ENCODE peak calls at places on chromosomes 5 and 9, in four cellular contexts. W is H1, U is heart left ventricle, N is astrocyte. Z is an unnamed sample.
A peak's percentile ranks its signal among the peaks of the same experiment; 100 is the strongest.

GRCh38 chr9:124010665-124011321 is 775 bp upstream of the LHX2 start:
- DNase-seq in W (peak; percentile 81), U (no peak), N (no peak), Z (peak; percentile 57)

GRCh38 chr5:95283022-95283615 is 1.8 kb downstream of the MCTP1 start:
- DNase-seq in U (no peak), W (no peak), N (no peak), Z (no peak)

GRCh38 chr5:310941-311434 is 10.5 kb upstream of the AHRR start:
- DNase-seq in U (no peak), W (no peak), N (peak; percentile 53), Z (no peak)

GRCh38 chr9:18260527-18260926 is 213.4 kb upstream of the ADAMTSL1 start:
- DNase-seq in N (peak; percentile 76), W (no peak), U (no peak), Z (no peak)

GRCh38 chr5:129902806-129903205 is 1.5 kb upstream of the CHSY3 start:
- DNase-seq in W (no peak), U (no peak), N (no peak), Z (no peak)

GRCh38 chr5:157100140-157100679 is 8.6 kb downstream of the HAVCR2 start:
- DNase-seq in W (no peak), U (no peak), N (peak; percentile 22), Z (no peak)

GRCh38 chr9:79641055-79641454 is 69.3 kb downstream of the TLE4 start:
- DNase-seq in N (no peak), W (no peak), U (no peak), Z (no peak)

GRCh38 chr5:72586788-72587530 is 79.7 kb upstream of the ZNF366 start:
- DNase-seq in W (no peak), N (peak; percentile 6), U (no peak), Z (no peak)

GRCh38 chr5:179326176-179326997 is 18.9 kb downstream of the ADAMTS2 start:
- DNase-seq in U (peak; percentile 70), N (no peak), W (peak; percentile 57), Z (no peak)

GRCh38 chr5:134456825-134457224 is 45.1 kb upstream of the CDKN2AIPNL start:
- DNase-seq in W (no peak), N (no peak), U (no peak), Z (no peak)

GRCh38 chr5:54528633-54529032 is 11.1 kb downstream of the SNX18 start:
- DNase-seq in U (no peak), N (no peak), W (no peak), Z (no peak)

GRCh38 chr5:168302785-168303184 is 11.3 kb downstream of the WWC1 start:
- DNase-seq in N (no peak), U (no peak), W (no peak), Z (no peak)

GRCh38 chr5:10655041-10655685 is 91.3 kb downstream of the ANKRD33B start:
- DNase-seq in W (no peak), U (no peak), N (peak; percentile 61), Z (no peak)

GRCh38 chr5:173891367-173891766 is 3.2 kb downstream of the CPEB4 start:
- DNase-seq in W (no peak), N (no peak), U (no peak), Z (no peak)

GRCh38 chr9:251398-251797 is 36.7 kb downstream of the DOCK8 start:
- DNase-seq in W (no peak), N (no peak), U (no peak), Z (no peak)

GRCh38 chr5:133843911-133844310 is 124.5 kb downstream of the C5orf15 start:
- DNase-seq in W (no peak), N (no peak), U (no peak), Z (no peak)

GRCh38 chr9:81588148-81588874 is 101.0 kb downstream of the TLE1 start:
- DNase-seq in N (peak; percentile 58), U (no peak), W (no peak), Z (no peak)

GRCh38 chr5:997001-997474 is 11.6 kb upstream of the NKD2 start:
- DNase-seq in N (no peak), W (no peak), U (peak; percentile 65), Z (peak; percentile 15)

GRCh38 chr9:12702160-12702758 is 9.1 kb downstream of the TYRP1 start:
- DNase-seq in U (no peak), N (peak; percentile 68), W (no peak), Z (peak; percentile 69)

GRCh38 chr5:132477784-132478497 is 12.6 kb downstream of the IRF1 start:
- DNase-seq in U (peak; percentile 52), N (no peak), W (no peak), Z (no peak)

GRCh38 chr5:132011561-132012384 is at the start of gene ACSL6:
- DNase-seq in W (peak; percentile 75), U (peak; percentile 67), N (no peak), Z (peak; percentile 24)

GRCh38 chr5:134507495-134507894 is 18.0 kb upstream of the JADE2 start:
- DNase-seq in U (no peak), N (no peak), W (no peak), Z (no peak)

GRCh38 chr9:91245432-91246313 is 116.0 kb downstream of the AUH start:
- DNase-seq in N (peak; percentile 14), W (no peak), U (no peak), Z (no peak)

GRCh38 chr5:57335092-57335491 is 147.5 kb downstream of the ACTBL2 start:
- DNase-seq in W (no peak), N (peak; percentile 78), U (no peak), Z (no peak)

GRCh38 chr5:73215891-73216610 is 43.1 kb downstream of the TMEM174 start:
- DNase-seq in N (peak; percentile 70), W (peak; percentile 92), U (peak; percentile 85), Z (peak; percentile 72)

GRCh38 chr5:75640395-75640794 is 29.1 kb downstream of the ANKDD1B start:
- DNase-seq in N (peak; percentile 95), U (no peak), W (no peak), Z (no peak)

GRCh38 chr9:72362680-72363139 is 2.3 kb downstream of the ZFAND5 start:
- DNase-seq in U (no peak), W (no peak), N (peak; percentile 65), Z (peak; percentile 65)

GRCh38 chr5:176441921-176442323 is 6.3 kb upstream of the FAF2 start:
- DNase-seq in N (no peak), W (no peak), U (no peak), Z (no peak)

GRCh38 chr5:54460181-54460919 is 4.9 kb downstream of the HSPB3 start:
- DNase-seq in N (peak; percentile 22), W (no peak), U (no peak), Z (no peak)

GRCh38 chr5:176542135-176542595 is 5.0 kb upstream of the RNF44 start:
- DNase-seq in N (no peak), U (no peak), W (no peak), Z (peak; percentile 67)

GRCh38 chr5:68070641-68071191 is 144.8 kb upstream of the PIK3R1 start:
- DNase-seq in N (no peak), W (no peak), U (no peak), Z (no peak)

GRCh38 chr5:160511280-160511929 is 89.8 kb downstream of the PTTG1 start:
- DNase-seq in N (no peak), W (no peak), U (no peak), Z (no peak)

GRCh38 chr9:104074876-104075275 is 19.2 kb upstream of the SMC2 start:
- DNase-seq in U (no peak), N (peak; percentile 82), W (no peak), Z (no peak)

GRCh38 chr9:136720251-136720886 is 8.0 kb downstream of the DIPK1B start:
- DNase-seq in U (no peak), W (no peak), N (no peak), Z (peak; percentile 57)

GRCh38 chr9:35110327-35110758 is 5.3 kb downstream of the ATOSB start:
- DNase-seq in W (no peak), N (peak; percentile 36), U (no peak), Z (no peak)
- H3K4me3 ChIP-seq in W (no peak overlapping the region), N (peak overlapping the region; percentile 72), U (peak overlapping the region; percentile 90), Z (no peak overlapping the region)

GRCh38 chr5:106677057-106677456 is 993.7 kb downstream of the EFNA5 start:
- DNase-seq in N (no peak), U (no peak), W (no peak), Z (no peak)

GRCh38 chr5:106675674-106676073 is 995.1 kb downstream of the EFNA5 start:
- DNase-seq in U (no peak), W (no peak), N (no peak), Z (no peak)

GRCh38 chr5:106680330-106680729 is 990.4 kb downstream of the EFNA5 start:
- DNase-seq in W (no peak), N (no peak), U (no peak), Z (no peak)
- H3K4me3 ChIP-seq in W (no peak overlapping the region), N (no peak overlapping the region), U (peak overlapping the region; percentile 11), Z (no peak overlapping the region)

GRCh38 chr5:94103507-94104245 is 362.3 kb upstream of the POU5F2 start:
- DNase-seq in U (no peak), W (no peak), N (no peak), Z (no peak)
- H3K4me3 ChIP-seq in U (no peak overlapping the region), W (no peak overlapping the region), N (no peak overlapping the region), Z (no peak overlapping the region)

GRCh38 chr9:88652876-88653275 is 117.9 kb downstream of the NXNL2 start:
- DNase-seq in N (peak; percentile 26), W (no peak), U (no peak), Z (no peak)
- H3K4me3 ChIP-seq in N (peak overlapping the region; percentile 5), W (no peak overlapping the region), U (no peak overlapping the region), Z (no peak overlapping the region)

DNA sequence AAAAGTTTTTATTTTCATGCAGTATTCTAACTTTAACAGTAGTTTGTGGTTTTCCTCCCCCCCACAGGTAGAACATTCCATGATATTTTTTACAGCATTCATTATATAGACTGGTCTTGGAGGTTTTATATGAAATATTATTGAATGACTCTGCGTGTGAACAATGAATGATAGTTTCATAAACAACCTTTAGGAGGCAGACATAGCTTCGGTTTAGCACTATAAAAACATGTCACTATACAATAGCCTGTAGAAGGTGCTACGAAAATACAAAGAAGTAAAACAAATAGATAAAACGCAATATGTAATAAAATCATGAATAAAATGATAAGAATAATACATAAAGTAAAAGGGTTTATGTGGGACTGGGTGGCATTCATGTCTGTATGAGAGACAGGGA is 8.5 kb downstream of the KLF4 start:
- DNase-seq in N (no peak), U (no peak), W (no peak), Z (no peak)
- H3K4me3 ChIP-seq in N (no peak overlapping the region), U (peak overlapping the region; percentile 20), W (no peak overlapping the region), Z (no peak overlapping the region)

DNA sequence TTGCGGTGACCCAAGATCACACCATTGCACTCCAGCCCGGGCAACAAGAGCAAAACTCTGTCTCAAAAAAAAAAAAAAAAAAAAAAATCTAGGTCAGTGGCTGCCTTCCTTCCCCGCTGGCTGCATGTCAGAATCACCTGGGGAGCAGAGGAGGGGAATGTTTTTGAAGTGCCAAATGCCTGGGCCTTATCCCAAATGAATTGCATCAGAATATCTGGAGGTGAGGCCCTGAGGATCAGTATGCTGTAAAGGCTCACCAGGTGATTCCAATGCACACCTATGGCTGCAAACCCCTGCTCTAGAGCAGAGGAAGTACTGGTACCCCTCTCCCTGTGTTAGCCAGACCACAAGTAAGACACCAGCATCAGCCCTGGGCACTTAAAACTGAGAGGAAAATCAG is 44.7 kb upstream of the GABRP start:
- DNase-seq in N (no peak), W (peak; percentile 44), U (no peak), Z (no peak)
- H3K4me3 ChIP-seq in N (no peak overlapping the region), W (no peak overlapping the region), U (no peak overlapping the region), Z (no peak overlapping the region)